ENCODE peak calls at places on chromosomes 6 and 20, in seven cellular contexts. B, Y, W, A, H, O and F are unnamed samples.

GRCh38 chr6:7468382-7469081 is 72.9 kb upstream of the DSP start:
- DNase-seq in B (no peak), Y (no peak), W (no peak), A (no peak), H (no peak), O (no peak), F (peak; percentile 28)

GRCh38 chr6:151239603-151240035 is at the start of gene AKAP12:
- DNase-seq in B (peak; percentile 32), Y (no peak), W (peak; percentile 86), A (peak; percentile 20), H (peak; percentile 65), O (no peak), F (no peak)

GRCh38 chr20:31859266-31859997 is 10.9 kb downstream of the DUSP15 start:
- DNase-seq in B (no peak), Y (no peak), W (no peak), A (no peak), H (no peak), O (no peak), F (no peak)

GRCh38 chr20:40892642-40893041 is 136.0 kb upstream of the TOP1 start:
- DNase-seq in B (no peak), Y (no peak), W (peak; percentile 7), A (no peak), H (no peak), O (no peak), F (no peak)

GRCh38 chr6:1619106-1619665 is 9.5 kb downstream of the FOXC1 start:
- DNase-seq in B (peak; percentile 40), Y (peak; percentile 28), W (peak; percentile 76), A (no peak), H (no peak), O (no peak), F (no peak)

GRCh38 chr20:57481281-57481711 is 43.6 kb downstream of the CTCFL start:
- DNase-seq in B (no peak), Y (peak; percentile 31), W (peak; percentile 55), A (no peak), H (no peak), O (no peak), F (no peak)

GRCh38 chr20:11204926-11205768 is 531.3 kb upstream of the JAG1 start:
- DNase-seq in B (peak; percentile 67), Y (no peak), W (peak; percentile 73), A (peak; percentile 78), H (peak; percentile 84), O (peak; percentile 63), F (peak; percentile 72)

GRCh38 chr20:51376121-51376520 is 166.4 kb downstream of the NFATC2 start:
- DNase-seq in B (no peak), Y (no peak), W (peak; percentile 33), A (no peak), H (no peak), O (no peak), F (no peak)

GRCh38 chr6:10412165-10412947 is 2.5 kb downstream of the TFAP2A start:
- DNase-seq in B (no peak), Y (no peak), W (peak; percentile 81), A (no peak), H (no peak), O (no peak), F (peak; percentile 47)

GRCh38 chr6:138454976-138455706 is 44.2 kb downstream of the NHSL1 start:
- DNase-seq in B (no peak), Y (peak; percentile 66), W (no peak), A (peak; percentile 80), H (no peak), O (peak; percentile 83), F (no peak)

GRCh38 chr6:64330694-64331309 is 695.2 kb downstream of the PHF3 start:
- DNase-seq in B (peak; percentile 74), Y (no peak), W (no peak), A (peak; percentile 87), H (peak; percentile 83), O (peak; percentile 83), F (peak; percentile 55)

GRCh38 chr6:119481981-119482380 is 132.4 kb upstream of the MAN1A1 start:
- DNase-seq in B (no peak), Y (no peak), W (no peak), A (no peak), H (no peak), O (no peak), F (no peak)

GRCh38 chr20:62925420-62926228 is 681 bp downstream of the DIDO1 start:
- DNase-seq in B (no peak), Y (peak; percentile 52), W (no peak), A (peak; percentile 52), H (peak; percentile 50), O (peak; percentile 45), F (no peak)

GRCh38 chr20:53929974-53930650 is 140.3 kb downstream of the BCAS1 start:
- DNase-seq in B (no peak), Y (no peak), W (no peak), A (no peak), H (no peak), O (no peak), F (no peak)

GRCh38 chr20:47133809-47134456 is 222.6 kb downstream of the ZMYND8 start:
- DNase-seq in B (no peak), Y (no peak), W (no peak), A (no peak), H (no peak), O (no peak), F (no peak)

GRCh38 chr20:4916991-4917881 is 84.1 kb downstream of the SLC23A2 start:
- DNase-seq in B (no peak), Y (no peak), W (no peak), A (no peak), H (no peak), O (peak; percentile 42), F (no peak)

GRCh38 chr20:46269372-46269771 is 38.9 kb downstream of the CDH22 start:
- DNase-seq in B (no peak), Y (no peak), W (no peak), A (no peak), H (no peak), O (no peak), F (no peak)

GRCh38 chr6:74602206-74602605 is 603.6 kb downstream of the COL12A1 start:
- DNase-seq in B (no peak), Y (no peak), W (no peak), A (no peak), H (no peak), O (no peak), F (no peak)

GRCh38 chr6:146592451-146592850 is 6.3 kb upstream of the ADGB start:
- DNase-seq in B (no peak), Y (no peak), W (no peak), A (no peak), H (no peak), O (no peak), F (no peak)

GRCh38 chr20:51393566-51393965 is 149.0 kb downstream of the NFATC2 start:
- DNase-seq in B (peak; percentile 35), Y (no peak), W (no peak), A (no peak), H (peak; percentile 69), O (no peak), F (no peak)

GRCh38 chr6:6997282-6998193 is 110.2 kb upstream of the RREB1 start:
- DNase-seq in B (no peak), Y (no peak), W (no peak), A (no peak), H (peak; percentile 43), O (no peak), F (no peak)

DNA sequence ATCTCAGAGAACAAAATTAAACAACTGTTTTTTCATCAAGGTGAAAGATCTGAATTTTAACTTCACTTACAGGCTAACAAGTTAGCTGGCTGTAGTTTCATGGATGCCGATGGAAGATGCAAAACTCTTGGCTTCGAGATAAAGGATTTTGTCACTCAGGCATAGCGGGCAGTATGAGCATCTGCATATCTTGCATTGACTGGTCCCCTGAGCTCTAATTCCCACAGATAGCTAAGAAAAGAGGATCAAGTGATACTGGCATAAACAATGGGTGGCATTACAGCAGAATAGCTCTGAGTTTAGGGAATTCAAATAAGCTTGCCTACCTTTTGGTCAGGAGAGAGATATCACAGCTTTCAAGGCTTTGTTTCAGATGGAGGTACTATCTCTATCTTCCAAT is 1.8 kb upstream of the CLVS2 start:
- DNase-seq in B (no peak), Y (no peak), W (no peak), A (no peak), H (no peak), O (no peak), F (no peak)
- TF ChIP-seq CTCF in B (no peak), Y (no peak), W (no peak), A (no peak), H (no peak), O (no peak), F (no peak)

GRCh38 chr6:17091122-17091521 is 10.7 kb upstream of the STMND1 start:
- DNase-seq in B (no peak), Y (no peak), W (no peak), A (no peak), H (no peak), O (no peak), F (no peak)
- TF ChIP-seq CTCF in B (peak; percentile 66), Y (no peak), W (no peak), A (no peak), H (peak; percentile 51), O (no peak), F (no peak)

DNA sequence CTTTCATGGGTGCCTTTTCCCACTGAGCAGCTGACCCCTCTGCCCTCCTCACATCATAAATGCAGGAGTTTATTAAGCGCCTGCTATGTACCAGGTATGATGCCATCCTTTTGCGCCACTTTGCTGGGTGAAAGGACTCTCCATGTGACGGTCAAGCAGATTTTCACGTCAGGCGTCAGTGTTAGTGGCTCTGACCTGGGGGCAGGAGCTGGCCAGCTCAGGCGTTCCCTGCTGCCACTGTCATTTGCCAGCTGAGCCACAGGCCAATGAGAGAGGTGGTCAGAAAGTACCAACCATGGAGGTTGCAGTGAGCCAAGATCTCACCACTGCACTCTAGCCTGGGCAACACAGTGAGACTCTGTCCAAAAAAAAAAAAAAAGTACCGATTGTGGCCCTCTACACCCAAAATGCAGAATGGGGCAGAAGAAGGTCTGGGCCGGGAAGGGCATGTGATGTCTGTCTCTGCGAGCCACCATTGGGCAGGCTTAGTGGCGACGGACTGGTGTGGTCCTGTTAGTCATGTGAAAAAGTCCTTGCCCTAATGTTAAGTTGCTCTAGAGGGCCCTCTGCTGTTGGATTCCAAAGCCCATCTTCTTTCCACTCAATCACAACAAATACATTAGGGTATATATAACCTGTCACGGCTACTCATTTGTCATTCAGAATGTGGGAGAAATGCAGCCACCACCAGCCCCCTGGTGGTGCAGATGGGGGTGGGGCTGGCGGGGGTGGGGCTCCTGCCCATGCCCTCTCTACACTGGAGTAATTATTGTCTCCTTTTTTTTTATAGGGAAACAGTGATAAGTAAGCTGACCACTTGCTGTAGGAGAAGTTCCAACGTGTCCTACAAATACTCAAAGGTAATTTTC is 18.4 kb upstream of the SLC22A1 start:
- DNase-seq in B (peak; percentile 39), Y (no peak), W (peak; percentile 65), A (peak; percentile 51), H (peak; percentile 22), O (no peak), F (peak; percentile 48)
- TF ChIP-seq CTCF in B (peak; percentile 27), Y (no peak), W (no peak), A (peak; percentile 40), H (peak; percentile 42), O (no peak), F (peak; percentile 34)

DNA sequence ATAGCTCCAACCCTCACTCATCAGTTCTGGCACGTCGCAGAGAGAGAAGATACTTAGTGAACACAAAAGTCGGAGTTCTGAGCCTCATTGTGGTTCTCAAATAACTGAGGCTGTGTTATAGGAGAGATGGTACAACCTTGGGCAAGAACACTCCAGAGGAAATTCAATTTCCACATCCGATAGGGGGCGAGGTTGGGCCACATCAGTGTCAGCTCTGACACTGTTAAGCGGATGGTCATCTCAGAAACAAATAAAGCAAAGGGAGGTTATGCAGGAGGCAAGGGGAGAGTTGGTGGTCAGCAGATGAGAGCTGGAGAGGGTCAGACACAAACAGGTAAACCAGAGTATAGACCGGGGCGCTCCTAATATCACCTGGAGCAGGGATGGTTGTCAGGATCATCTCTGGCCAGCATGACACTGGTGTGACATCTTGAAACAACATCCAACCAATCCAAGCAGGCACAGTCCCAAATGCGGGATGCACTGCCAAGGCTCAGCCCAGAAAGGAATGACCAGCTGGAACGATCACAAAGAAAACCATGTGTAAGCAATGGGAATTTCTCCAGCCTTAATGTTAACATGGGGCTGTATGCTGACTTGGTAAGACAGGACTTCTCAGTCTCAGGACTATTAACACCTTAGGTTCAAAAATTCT is 331.8 kb downstream of the HACE1 start:
- DNase-seq in B (peak; percentile 44), Y (no peak), W (peak; percentile 70), A (peak; percentile 52), H (peak; percentile 49), O (no peak), F (no peak)
- TF ChIP-seq CTCF in B (no peak), Y (no peak), W (peak; percentile 31), A (peak; percentile 23), H (peak; percentile 54), O (no peak), F (peak; percentile 26)